ENCODE peak calls at places on chromosomes 6 and 20, in ten cellular contexts. One of them, this sample, is unnamed.

GRCh38 chr6:138001750-138002349 is 105.4 kb downstream of the PERP start:
- DNase-seq in ovary: no peak
- DNase-seq in amygdala: peak; percentile 48
- DNase-seq in ureter: peak; percentile 78
- DNase-seq in OCI-LY7: peak; percentile 57
- DNase-seq in neuronal stem cell: peak; percentile 37
- DNase-seq in T-helper 9 cell: peak; percentile 48
- DNase-seq in AML-193: peak; percentile 66
- DNase-seq in G401: peak; percentile 59
- DNase-seq in HFF-Myc: peak; percentile 15
- DNase-seq in this sample: peak; percentile 16

GRCh38 chr6:29655658-29656057 is 1.2 kb upstream of the MOG start:
- DNase-seq in AML-193: no peak
- DNase-seq in ureter: no peak
- DNase-seq in G401: no peak
- DNase-seq in ovary: no peak
- DNase-seq in T-helper 9 cell: no peak
- DNase-seq in neuronal stem cell: no peak
- DNase-seq in amygdala: no peak
- DNase-seq in HFF-Myc: no peak
- DNase-seq in OCI-LY7: no peak
- DNase-seq in this sample: no peak

GRCh38 chr20:61850457-61850856 is 215.2 kb downstream of the TAF4 start:
- DNase-seq in AML-193: no peak
- DNase-seq in neuronal stem cell: no peak
- DNase-seq in ovary: no peak
- DNase-seq in T-helper 9 cell: no peak
- DNase-seq in G401: no peak
- DNase-seq in amygdala: no peak
- DNase-seq in HFF-Myc: no peak
- DNase-seq in OCI-LY7: no peak
- DNase-seq in ureter: no peak
- DNase-seq in this sample: no peak

GRCh38 chr6:14921170-14921569 is 324.7 kb upstream of the JARID2 start:
- DNase-seq in OCI-LY7: no peak
- DNase-seq in T-helper 9 cell: no peak
- DNase-seq in neuronal stem cell: no peak
- DNase-seq in ureter: no peak
- DNase-seq in AML-193: peak; percentile 69
- DNase-seq in amygdala: peak; percentile 52
- DNase-seq in G401: no peak
- DNase-seq in HFF-Myc: no peak
- DNase-seq in ovary: no peak
- DNase-seq in this sample: no peak

GRCh38 chr6:75368151-75368779 is 83.7 kb upstream of the TMEM30A start:
- DNase-seq in AML-193: no peak
- DNase-seq in ovary: no peak
- DNase-seq in T-helper 9 cell: no peak
- DNase-seq in neuronal stem cell: peak; percentile 33
- DNase-seq in HFF-Myc: no peak
- DNase-seq in OCI-LY7: peak; percentile 12
- DNase-seq in ureter: no peak
- DNase-seq in G401: peak; percentile 19
- DNase-seq in amygdala: no peak
- DNase-seq in this sample: no peak

GRCh38 chr6:79031821-79032590 is 46.0 kb downstream of the PHIP start:
- DNase-seq in neuronal stem cell: no peak
- DNase-seq in HFF-Myc: no peak
- DNase-seq in OCI-LY7: no peak
- DNase-seq in AML-193: no peak
- DNase-seq in G401: no peak
- DNase-seq in ovary: no peak
- DNase-seq in amygdala: no peak
- DNase-seq in T-helper 9 cell: no peak
- DNase-seq in ureter: no peak
- DNase-seq in this sample: peak; percentile 10

GRCh38 chr6:168048724-168049025 is 30.3 kb downstream of the FRMD1 start:
- DNase-seq in neuronal stem cell: no peak
- DNase-seq in amygdala: no peak
- DNase-seq in ovary: no peak
- DNase-seq in HFF-Myc: no peak
- DNase-seq in AML-193: no peak
- DNase-seq in G401: no peak
- DNase-seq in ureter: no peak
- DNase-seq in OCI-LY7: no peak
- DNase-seq in T-helper 9 cell: no peak
- DNase-seq in this sample: no peak

GRCh38 chr6:89916136-89916920 is 22.1 kb downstream of the GJA10 start:
- DNase-seq in T-helper 9 cell: no peak
- DNase-seq in G401: no peak
- DNase-seq in amygdala: no peak
- DNase-seq in neuronal stem cell: no peak
- DNase-seq in ureter: no peak
- DNase-seq in ovary: no peak
- DNase-seq in HFF-Myc: no peak
- DNase-seq in AML-193: no peak
- DNase-seq in OCI-LY7: no peak
- DNase-seq in this sample: no peak

GRCh38 chr6:683742-684440 is 9.0 kb downstream of the EXOC2 start:
- DNase-seq in T-helper 9 cell: no peak
- DNase-seq in neuronal stem cell: peak; percentile 56
- DNase-seq in G401: peak; percentile 13
- DNase-seq in AML-193: no peak
- DNase-seq in ureter: no peak
- DNase-seq in HFF-Myc: peak; percentile 72
- DNase-seq in amygdala: peak; percentile 28
- DNase-seq in OCI-LY7: no peak
- DNase-seq in ovary: no peak
- DNase-seq in this sample: peak; percentile 39

GRCh38 chr6:140138311-140138994 is 764.0 kb upstream of the CITED2 start:
- DNase-seq in OCI-LY7: no peak
- DNase-seq in neuronal stem cell: peak; percentile 6
- DNase-seq in AML-193: no peak
- DNase-seq in HFF-Myc: no peak
- DNase-seq in ovary: no peak
- DNase-seq in amygdala: no peak
- DNase-seq in ureter: no peak
- DNase-seq in T-helper 9 cell: no peak
- DNase-seq in G401: no peak
- DNase-seq in this sample: no peak

GRCh38 chr6:5747379-5747778 is 259.3 kb downstream of the NRN1 start:
- DNase-seq in ovary: no peak
- DNase-seq in amygdala: no peak
- DNase-seq in T-helper 9 cell: no peak
- DNase-seq in AML-193: no peak
- DNase-seq in ureter: no peak
- DNase-seq in neuronal stem cell: no peak
- DNase-seq in G401: peak; percentile 78
- DNase-seq in HFF-Myc: no peak
- DNase-seq in OCI-LY7: no peak
- DNase-seq in this sample: no peak

GRCh38 chr6:139711714-139712585 is 337.5 kb upstream of the CITED2 start:
- DNase-seq in AML-193: no peak
- DNase-seq in OCI-LY7: no peak
- DNase-seq in HFF-Myc: no peak
- DNase-seq in G401: no peak
- DNase-seq in ureter: no peak
- DNase-seq in neuronal stem cell: no peak
- DNase-seq in ovary: no peak
- DNase-seq in amygdala: no peak
- DNase-seq in T-helper 9 cell: no peak
- DNase-seq in this sample: no peak

GRCh38 chr6:119037941-119038623 is 40.4 kb downstream of the FAM184A start:
- DNase-seq in OCI-LY7: no peak
- DNase-seq in AML-193: no peak
- DNase-seq in T-helper 9 cell: no peak
- DNase-seq in amygdala: no peak
- DNase-seq in neuronal stem cell: no peak
- DNase-seq in ureter: no peak
- DNase-seq in G401: no peak
- DNase-seq in HFF-Myc: no peak
- DNase-seq in ovary: no peak
- DNase-seq in this sample: no peak

GRCh38 chr6:20175810-20176209 is 36.5 kb downstream of the MBOAT1 start:
- DNase-seq in OCI-LY7: no peak
- DNase-seq in HFF-Myc: no peak
- DNase-seq in ureter: no peak
- DNase-seq in ovary: no peak
- DNase-seq in neuronal stem cell: no peak
- DNase-seq in T-helper 9 cell: no peak
- DNase-seq in AML-193: no peak
- DNase-seq in G401: no peak
- DNase-seq in amygdala: no peak
- DNase-seq in this sample: no peak

This sample was measured in fibroblast of the conjunctiva.